ENCODE peak calls at places on chromosomes 11 and 22, in five cellular contexts. One of them, this sample, is unnamed.

GRCh38 chr11:77066229-77067023 is at the start of gene CAPN5:
- DNase-seq in IMR-90: peak
- DNase-seq in CMK: peak
- DNase-seq in ACHN: peak
- DNase-seq in GM12892: peak
- DNase-seq in this sample: peak

GRCh38 chr11:45156731-45157130 is 10.3 kb downstream of the PRDM11 start:
- DNase-seq in ACHN: no peak
- DNase-seq in GM12892: no peak
- DNase-seq in IMR-90: no peak
- DNase-seq in CMK: no peak
- DNase-seq in this sample: no peak

GRCh38 chr11:68469642-68470041 is 9.1 kb downstream of the PPP6R3 start:
- DNase-seq in IMR-90: no peak
- DNase-seq in ACHN: no peak
- DNase-seq in GM12892: no peak
- DNase-seq in CMK: no peak
- DNase-seq in this sample: no peak

GRCh38 chr11:78228467-78228866 is 39.7 kb downstream of the USP35 start:
- DNase-seq in CMK: peak
- DNase-seq in ACHN: peak
- DNase-seq in GM12892: peak
- DNase-seq in IMR-90: peak
- DNase-seq in this sample: peak

GRCh38 chr11:102891736-102892135 is 17.0 kb upstream of the MMP12 start:
- DNase-seq in GM12892: no peak
- DNase-seq in ACHN: no peak
- DNase-seq in CMK: no peak
- DNase-seq in IMR-90: no peak
- DNase-seq in this sample: peak

GRCh38 chr11:68264741-68265540 is 6.8 kb downstream of the C11orf24 start:
- DNase-seq in IMR-90: no peak
- DNase-seq in GM12892: no peak
- DNase-seq in CMK: no peak
- DNase-seq in ACHN: no peak
- DNase-seq in this sample: no peak

GRCh38 chr11:35555238-35555887 is 29.9 kb upstream of the PAMR1 start:
- DNase-seq in ACHN: no peak
- DNase-seq in CMK: no peak
- DNase-seq in IMR-90: peak
- DNase-seq in GM12892: no peak
- DNase-seq in this sample: peak

GRCh38 chr11:96127596-96127959 is 203.7 kb upstream of the MTMR2 start:
- DNase-seq in GM12892: no peak
- DNase-seq in CMK: no peak
- DNase-seq in ACHN: no peak
- DNase-seq in IMR-90: no peak
- DNase-seq in this sample: no peak

GRCh38 chr11:29119691-29120328 is 897.0 kb downstream of the KCNA4 start:
- DNase-seq in IMR-90: peak
- DNase-seq in ACHN: peak
- DNase-seq in GM12892: no peak
- DNase-seq in CMK: no peak
- DNase-seq in this sample: peak

GRCh38 chr11:848988-849824 is 6.6 kb downstream of the TSPAN4 start:
- DNase-seq in ACHN: no peak
- DNase-seq in GM12892: no peak
- DNase-seq in CMK: no peak
- DNase-seq in IMR-90: no peak
- DNase-seq in this sample: peak

GRCh38 chr11:62705401-62705800 is 1.8 kb downstream of the BSCL2 start:
- DNase-seq in ACHN: no peak
- DNase-seq in CMK: no peak
- DNase-seq in IMR-90: no peak
- DNase-seq in GM12892: no peak
- DNase-seq in this sample: no peak

GRCh38 chr22:48881326-48881980 is 946.2 kb downstream of the BRD1 start:
- DNase-seq in CMK: no peak
- DNase-seq in IMR-90: no peak
- DNase-seq in GM12892: no peak
- DNase-seq in ACHN: no peak
- DNase-seq in this sample: no peak

GRCh38 chr22:34997921-34998320 is 68.0 kb upstream of the ISX start:
- DNase-seq in ACHN: no peak
- DNase-seq in IMR-90: no peak
- DNase-seq in GM12892: no peak
- DNase-seq in CMK: no peak
- DNase-seq in this sample: no peak

GRCh38 chr11:73358071-73358470 is 18.1 kb upstream of the RELT start:
- DNase-seq in GM12892: no peak
- DNase-seq in IMR-90: peak
- DNase-seq in ACHN: no peak
- DNase-seq in CMK: no peak
- DNase-seq in this sample: no peak

GRCh38 chr11:118820412-118821357 is 29.7 kb upstream of the DDX6 start:
- DNase-seq in GM12892: peak
- DNase-seq in IMR-90: no peak
- DNase-seq in ACHN: peak
- DNase-seq in CMK: no peak
- DNase-seq in this sample: no peak

GRCh38 chr22:17013396-17014100 is 5.5 kb upstream of the GAB4 start:
- DNase-seq in ACHN: no peak
- DNase-seq in CMK: no peak
- DNase-seq in GM12892: no peak
- DNase-seq in IMR-90: no peak
- DNase-seq in this sample: no peak

GRCh38 chr11:34869425-34869824 is 46.8 kb downstream of the APIP start:
- DNase-seq in IMR-90: no peak
- DNase-seq in ACHN: peak
- DNase-seq in CMK: no peak
- DNase-seq in GM12892: no peak
- DNase-seq in this sample: no peak

This sample was measured in adipocyte.